ENCODE peak calls at places on chromosomes 6 and 20, in seven cellular contexts. One of them, this sample, is unnamed.
A peak's percentile ranks its signal among the peaks of the same experiment; 100 is the strongest.

GRCh38 chr6:155528982-155529453 is 73.4 kb upstream of the NOX3 start:
- DNase-seq in hypothalamus: no peak
- DNase-seq in Right ventricle myocardium superior: no peak
- DNase-seq in stimulated activated CD8-positive, alpha-beta memory T cell treated with anti-CD3 and anti-CD28 coated beads, Interleukin-15, amount 100 ng/mL, for 4 hours: no peak
- DNase-seq in GM13977: peak; percentile 9
- DNase-seq in sigmoid colon: no peak
- DNase-seq in nephron progenitor cell: no peak
- DNase-seq in this sample: no peak

GRCh38 chr20:23637282-23638221 is at the start of gene CST3:
- DNase-seq in hypothalamus: no peak
- DNase-seq in Right ventricle myocardium superior: peak; percentile 95
- DNase-seq in stimulated activated CD8-positive, alpha-beta memory T cell treated with anti-CD3 and anti-CD28 coated beads, Interleukin-15, amount 100 ng/mL, for 4 hours: no peak
- DNase-seq in GM13977: peak; percentile 87
- DNase-seq in sigmoid colon: peak; percentile 97
- DNase-seq in nephron progenitor cell: peak; percentile 84
- DNase-seq in this sample: peak; percentile 95

GRCh38 chr6:12909828-12910227 is 193.3 kb downstream of the PHACTR1 start:
- DNase-seq in hypothalamus: no peak
- DNase-seq in Right ventricle myocardium superior: peak; percentile 54
- DNase-seq in stimulated activated CD8-positive, alpha-beta memory T cell treated with anti-CD3 and anti-CD28 coated beads, Interleukin-15, amount 100 ng/mL, for 4 hours: no peak
- DNase-seq in GM13977: no peak
- DNase-seq in sigmoid colon: no peak
- DNase-seq in nephron progenitor cell: no peak
- DNase-seq in this sample: no peak

GRCh38 chr6:10434235-10434634 is 19.4 kb upstream of the TFAP2A start:
- DNase-seq in hypothalamus: no peak
- DNase-seq in Right ventricle myocardium superior: no peak
- DNase-seq in stimulated activated CD8-positive, alpha-beta memory T cell treated with anti-CD3 and anti-CD28 coated beads, Interleukin-15, amount 100 ng/mL, for 4 hours: no peak
- DNase-seq in GM13977: no peak
- DNase-seq in sigmoid colon: no peak
- DNase-seq in nephron progenitor cell: no peak
- DNase-seq in this sample: no peak

GRCh38 chr6:167140589-167141474 is 16.9 kb downstream of the GPR31 start:
- DNase-seq in hypothalamus: no peak
- DNase-seq in Right ventricle myocardium superior: no peak
- DNase-seq in stimulated activated CD8-positive, alpha-beta memory T cell treated with anti-CD3 and anti-CD28 coated beads, Interleukin-15, amount 100 ng/mL, for 4 hours: no peak
- DNase-seq in GM13977: no peak
- DNase-seq in sigmoid colon: no peak
- DNase-seq in nephron progenitor cell: no peak
- DNase-seq in this sample: no peak

GRCh38 chr6:71468841-71469750 is 180.5 kb downstream of the OGFRL1 start:
- DNase-seq in hypothalamus: no peak
- DNase-seq in Right ventricle myocardium superior: no peak
- DNase-seq in stimulated activated CD8-positive, alpha-beta memory T cell treated with anti-CD3 and anti-CD28 coated beads, Interleukin-15, amount 100 ng/mL, for 4 hours: no peak
- DNase-seq in GM13977: no peak
- DNase-seq in sigmoid colon: no peak
- DNase-seq in nephron progenitor cell: no peak
- DNase-seq in this sample: no peak

GRCh38 chr6:131765081-131765852 is 42.6 kb upstream of the ENPP1 start:
- DNase-seq in hypothalamus: no peak
- DNase-seq in Right ventricle myocardium superior: no peak
- DNase-seq in stimulated activated CD8-positive, alpha-beta memory T cell treated with anti-CD3 and anti-CD28 coated beads, Interleukin-15, amount 100 ng/mL, for 4 hours: no peak
- DNase-seq in GM13977: no peak
- DNase-seq in sigmoid colon: no peak
- DNase-seq in nephron progenitor cell: no peak
- DNase-seq in this sample: no peak

GRCh38 chr6:32664827-32665362 is 1.6 kb downstream of the HLA-DQB1 start:
- DNase-seq in hypothalamus: no peak
- DNase-seq in Right ventricle myocardium superior: peak; percentile 59
- DNase-seq in stimulated activated CD8-positive, alpha-beta memory T cell treated with anti-CD3 and anti-CD28 coated beads, Interleukin-15, amount 100 ng/mL, for 4 hours: no peak
- DNase-seq in GM13977: no peak
- DNase-seq in sigmoid colon: peak; percentile 72
- DNase-seq in nephron progenitor cell: peak; percentile 36
- DNase-seq in this sample: peak; percentile 70

GRCh38 chr20:62929051-62929538 is 2.8 kb upstream of the DIDO1 start:
- DNase-seq in hypothalamus: no peak
- DNase-seq in Right ventricle myocardium superior: peak; percentile 81
- DNase-seq in stimulated activated CD8-positive, alpha-beta memory T cell treated with anti-CD3 and anti-CD28 coated beads, Interleukin-15, amount 100 ng/mL, for 4 hours: no peak
- DNase-seq in GM13977: peak; percentile 79
- DNase-seq in sigmoid colon: peak; percentile 80
- DNase-seq in nephron progenitor cell: peak; percentile 77
- DNase-seq in this sample: peak; percentile 84

GRCh38 chr6:167094436-167094819 is 28.5 kb upstream of the CCR6 start:
- DNase-seq in hypothalamus: no peak
- DNase-seq in Right ventricle myocardium superior: no peak
- DNase-seq in stimulated activated CD8-positive, alpha-beta memory T cell treated with anti-CD3 and anti-CD28 coated beads, Interleukin-15, amount 100 ng/mL, for 4 hours: no peak
- DNase-seq in GM13977: peak; percentile 44
- DNase-seq in sigmoid colon: no peak
- DNase-seq in nephron progenitor cell: no peak
- DNase-seq in this sample: no peak

GRCh38 chr20:25248501-25249172 is 752 bp downstream of the PYGB start:
- DNase-seq in hypothalamus: no peak
- DNase-seq in Right ventricle myocardium superior: peak; percentile 68
- DNase-seq in stimulated activated CD8-positive, alpha-beta memory T cell treated with anti-CD3 and anti-CD28 coated beads, Interleukin-15, amount 100 ng/mL, for 4 hours: no peak
- DNase-seq in GM13977: no peak
- DNase-seq in sigmoid colon: peak; percentile 74
- DNase-seq in nephron progenitor cell: peak; percentile 58
- DNase-seq in this sample: peak; percentile 66

GRCh38 chr6:122207794-122208193 is 191.7 kb upstream of the HSF2 start:
- DNase-seq in hypothalamus: no peak
- DNase-seq in Right ventricle myocardium superior: no peak
- DNase-seq in stimulated activated CD8-positive, alpha-beta memory T cell treated with anti-CD3 and anti-CD28 coated beads, Interleukin-15, amount 100 ng/mL, for 4 hours: no peak
- DNase-seq in GM13977: no peak
- DNase-seq in sigmoid colon: no peak
- DNase-seq in nephron progenitor cell: no peak
- DNase-seq in this sample: no peak

GRCh38 chr20:33814238-33814712 is 3.1 kb downstream of the CHMP4B start:
- DNase-seq in hypothalamus: no peak
- DNase-seq in Right ventricle myocardium superior: no peak
- DNase-seq in stimulated activated CD8-positive, alpha-beta memory T cell treated with anti-CD3 and anti-CD28 coated beads, Interleukin-15, amount 100 ng/mL, for 4 hours: no peak
- DNase-seq in GM13977: no peak
- DNase-seq in sigmoid colon: no peak
- DNase-seq in nephron progenitor cell: no peak
- DNase-seq in this sample: no peak

GRCh38 chr6:56346958-56347357 is 99.6 kb upstream of the COL21A1 start:
- DNase-seq in hypothalamus: no peak
- DNase-seq in Right ventricle myocardium superior: no peak
- DNase-seq in stimulated activated CD8-positive, alpha-beta memory T cell treated with anti-CD3 and anti-CD28 coated beads, Interleukin-15, amount 100 ng/mL, for 4 hours: no peak
- DNase-seq in GM13977: no peak
- DNase-seq in sigmoid colon: no peak
- DNase-seq in nephron progenitor cell: no peak
- DNase-seq in this sample: no peak

GRCh38 chr6:130694617-130695016 is 132.6 kb upstream of the SMLR1 start:
- DNase-seq in hypothalamus: no peak
- DNase-seq in Right ventricle myocardium superior: no peak
- DNase-seq in stimulated activated CD8-positive, alpha-beta memory T cell treated with anti-CD3 and anti-CD28 coated beads, Interleukin-15, amount 100 ng/mL, for 4 hours: no peak
- DNase-seq in GM13977: no peak
- DNase-seq in sigmoid colon: no peak
- DNase-seq in nephron progenitor cell: no peak
- DNase-seq in this sample: no peak

GRCh38 chr20:31602779-31603441 is 2.2 kb upstream of the ID1 start:
- DNase-seq in hypothalamus: no peak
- DNase-seq in Right ventricle myocardium superior: peak; percentile 30
- DNase-seq in stimulated activated CD8-positive, alpha-beta memory T cell treated with anti-CD3 and anti-CD28 coated beads, Interleukin-15, amount 100 ng/mL, for 4 hours: no peak
- DNase-seq in GM13977: peak; percentile 85
- DNase-seq in sigmoid colon: no peak
- DNase-seq in nephron progenitor cell: peak; percentile 16
- DNase-seq in this sample: no peak

This sample was measured in Right ventricle myocardium inferior.